ENCODE peak calls at places on chromosomes 5 and 9, in four cellular contexts. N, K, B and T are unnamed samples.

GRCh38 chr5:138654281-138654867 is 79.2 kb upstream of the HSPA9 start:
- DNase-seq in N (no peak), K (no peak), B (peak; percentile 68), T (no peak)

GRCh38 chr5:154141686-154142300 is 48.7 kb upstream of the GALNT10 start:
- DNase-seq in N (peak; percentile 52), K (peak; percentile 50), B (no peak), T (no peak)

GRCh38 chr9:134936021-134936761 is 18.5 kb upstream of the FCN1 start:
- DNase-seq in N (no peak), K (peak; percentile 22), B (no peak), T (peak; percentile 77)

GRCh38 chr5:80284720-80285119 is 28.9 kb upstream of the SERINC5 start:
- DNase-seq in N (no peak), K (no peak), B (no peak), T (no peak)

GRCh38 chr9:124218438-124219289 is 39.1 kb upstream of the NEK6 start:
- DNase-seq in N (no peak), K (peak; percentile 45), B (peak; percentile 37), T (no peak)

GRCh38 chr9:126527109-126527825 is 86.5 kb upstream of the LMX1B start:
- DNase-seq in N (no peak), K (no peak), B (no peak), T (no peak)

GRCh38 chr5:77171141-77171910 is 39.2 kb upstream of the PDE8B start:
- DNase-seq in N (no peak), K (no peak), B (no peak), T (no peak)

GRCh38 chr5:103340717-103341397 is 82.3 kb downstream of the MACIR start:
- DNase-seq in N (no peak), K (no peak), B (no peak), T (no peak)

GRCh38 chr5:82735160-82735789 is 341.9 kb downstream of the TMEM167A start:
- DNase-seq in N (no peak), K (no peak), B (peak; percentile 80), T (no peak)

GRCh38 chr9:91033802-91034201 is 232.2 kb downstream of the SYK start:
- DNase-seq in N (peak; percentile 48), K (no peak), B (peak; percentile 65), T (peak; percentile 67)

GRCh38 chr9:14529047-14529446 is 164.2 kb downstream of the ZDHHC21 start:
- DNase-seq in N (no peak), K (no peak), B (no peak), T (no peak)

GRCh38 chr5:153523831-153524230 is 33.4 kb downstream of the GRIA1 start:
- DNase-seq in N (no peak), K (no peak), B (peak; percentile 8), T (no peak)

GRCh38 chr5:123429993-123430392 is 6.8 kb upstream of the CEP120 start:
- DNase-seq in N (no peak), K (no peak), B (no peak), T (no peak)

GRCh38 chr9:12659220-12659619 is 34.0 kb upstream of the TYRP1 start:
- DNase-seq in N (no peak), K (no peak), B (no peak), T (no peak)

GRCh38 chr5:1998716-1999317 is 116.1 kb upstream of the IRX4 start:
- DNase-seq in N (no peak), K (no peak), B (no peak), T (no peak)

GRCh38 chr5:32523625-32524024 is 61.7 kb upstream of the SUB1 start:
- DNase-seq in N (no peak), K (no peak), B (peak; percentile 25), T (no peak)

GRCh38 chr5:134122530-134122929 is 8.0 kb downstream of the TCF7 start:
- DNase-seq in N (no peak), K (no peak), B (no peak), T (no peak)

GRCh38 chr5:95715799-95716461 is 15.2 kb upstream of the RHOBTB3 start:
- DNase-seq in N (no peak), K (no peak), B (no peak), T (no peak)

GRCh38 chr5:82045526-82046267 is 73.9 kb downstream of the ATG10 start:
- DNase-seq in N (no peak), K (no peak), B (peak; percentile 38), T (no peak)

GRCh38 chr5:55151923-55152842 is 7.8 kb upstream of the GPX8 start:
- DNase-seq in N (no peak), K (no peak), B (no peak), T (no peak)

GRCh38 chr5:97085787-97086181 is 56.6 kb downstream of the LIX1 start:
- DNase-seq in N (no peak), K (no peak), B (no peak), T (no peak)

GRCh38 chr9:98568234-98568922 is 140.4 kb downstream of the GABBR2 start:
- DNase-seq in N (peak; percentile 20), K (no peak), B (no peak), T (no peak)

DNA sequence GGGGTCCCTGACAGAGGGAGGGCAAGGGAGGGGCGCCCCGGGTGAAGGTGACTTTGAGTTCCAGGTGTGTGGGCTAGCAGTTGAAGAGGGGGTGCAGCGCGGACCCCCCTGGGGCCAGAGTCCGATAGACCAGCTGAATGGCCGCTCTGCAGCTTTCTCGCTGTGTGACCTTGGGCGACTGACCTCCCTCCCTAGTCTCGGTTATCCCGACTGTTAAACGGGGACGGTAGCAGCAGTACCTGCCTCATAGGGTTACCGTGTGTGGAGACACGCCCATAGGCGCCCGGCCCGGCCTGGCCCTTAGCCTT is 31.3 kb downstream of the PRRX2 start:
- DNase-seq in N (no peak), K (no peak), B (no peak), T (peak; percentile 83)
- H3K4me3 ChIP-seq in N (peak overlapping the region; percentile 46), K (peak overlapping the region; percentile 59), B (peak overlapping the region; percentile 56), T (peak overlapping the region; percentile 53)

GRCh38 chr5:93601433-93602175 is 18.6 kb downstream of the NR2F1 start:
- DNase-seq in N (peak; percentile 17), K (no peak), B (no peak), T (peak; percentile 71)

GRCh38 chr5:93603191-93603590 is 20.2 kb downstream of the NR2F1 start:
- DNase-seq in N (peak; percentile 50), K (no peak), B (no peak), T (no peak)

GRCh38 chr5:93603711-93604118 is 20.7 kb downstream of the NR2F1 start:
- DNase-seq in N (peak; percentile 54), K (no peak), B (no peak), T (peak; percentile 61)

GRCh38 chr5:93601053-93601429 is 18.0 kb downstream of the NR2F1 start:
- DNase-seq in N (peak; percentile 2), K (no peak), B (no peak), T (no peak)

GRCh38 chr5:93602261-93603149 is 19.5 kb downstream of the NR2F1 start:
- DNase-seq in N (peak; percentile 80), K (no peak), B (no peak), T (peak; percentile 84)
- H3K27me3 ChIP-seq in N (peaks cover 100% of the 10 kb centered on the region), K (no peaks in the 10 kb centered on the region), B (no peaks in the 10 kb centered on the region), T (peaks cover 100% of the 10 kb centered on the region)

GRCh38 chr9:37550781-37551180 is 25.4 kb downstream of the FBXO10 start:
- DNase-seq in N (no peak), K (no peak), B (no peak), T (no peak)
- H3K36me3 ChIP-seq in N (no peaks in the 10 kb centered on the region), K (no peaks in the 10 kb centered on the region), B (peaks cover 4% of the 10 kb centered on the region), T (no peaks in the 10 kb centered on the region)

GRCh38 chr5:35209862-35210261 is 20.4 kb downstream of the PRLR start:
- DNase-seq in N (no peak), K (no peak), B (no peak), T (no peak)
- H3K4me3 ChIP-seq in N (no peak overlapping the region), K (no peak overlapping the region), B (no peak overlapping the region), T (no peak overlapping the region)

DNA sequence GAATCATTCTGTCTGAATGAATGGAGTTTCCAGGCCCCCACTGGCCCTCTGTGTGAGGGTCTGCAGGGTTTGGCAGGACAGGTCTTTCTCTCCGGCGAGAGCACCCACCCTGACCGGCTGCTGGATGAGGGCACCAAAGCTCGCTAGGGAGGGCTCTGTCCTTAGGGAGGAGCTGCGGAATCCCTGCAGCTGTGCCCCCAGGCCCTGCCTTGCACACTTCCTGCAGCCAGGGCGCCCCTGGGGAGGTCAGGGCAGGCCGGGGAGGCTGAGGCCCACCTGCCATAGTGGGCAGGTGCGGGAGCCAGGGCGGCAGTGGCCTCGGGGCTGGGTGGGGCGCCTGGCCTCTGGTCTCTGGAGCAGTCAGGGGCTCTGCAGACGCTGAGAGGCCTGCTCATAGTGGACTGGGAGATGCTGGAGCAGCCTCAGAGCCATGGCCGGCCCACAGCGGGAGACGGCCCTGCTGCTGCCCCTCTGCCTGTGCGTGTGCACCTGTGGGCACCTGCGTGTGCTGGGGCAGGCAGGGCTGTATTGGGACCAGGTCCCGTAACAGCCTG is 36.1 kb downstream of the EXOC3 start:
- DNase-seq in N (no peak), K (no peak), B (no peak), T (no peak)
- H3K27me3 ChIP-seq in N (peaks cover 48% of the 10 kb centered on the region), K (no peaks in the 10 kb centered on the region), B (no peaks in the 10 kb centered on the region), T (peaks cover 20% of the 10 kb centered on the region)

DNA sequence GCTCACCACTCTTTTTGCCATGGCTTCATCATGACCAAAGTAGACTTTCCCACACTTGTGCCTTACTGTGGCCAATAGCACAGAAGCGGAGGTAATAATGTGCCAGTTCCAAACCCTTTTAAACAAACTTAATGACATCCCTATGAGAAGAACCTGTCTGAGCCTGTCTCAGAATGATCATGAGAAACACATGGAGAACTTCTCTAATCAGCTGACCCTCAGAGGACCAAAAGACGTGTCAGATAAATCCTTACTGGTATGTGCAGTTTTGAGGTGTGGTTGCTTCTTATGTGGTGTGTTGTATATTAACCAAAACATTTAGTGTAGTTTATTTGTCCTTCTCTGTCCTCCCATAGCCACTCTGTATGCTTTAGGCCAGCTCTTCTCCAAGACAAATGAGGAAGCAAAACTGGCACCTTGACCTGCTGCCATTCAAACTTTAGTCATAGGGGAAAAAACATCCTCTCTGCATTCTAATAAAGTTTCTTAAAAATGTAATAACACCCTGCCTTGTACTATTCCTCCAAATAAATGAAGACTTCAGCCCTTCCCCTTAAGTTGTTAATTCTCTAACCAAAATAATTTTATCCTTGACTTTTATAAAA is 168.9 kb downstream of the MUSK start:
- DNase-seq in N (no peak), K (no peak), B (no peak), T (no peak)
- H3K36me3 ChIP-seq in N (no peaks in the 10 kb centered on the region), K (no peaks in the 10 kb centered on the region), B (no peaks in the 10 kb centered on the region), T (no peaks in the 10 kb centered on the region)

DNA sequence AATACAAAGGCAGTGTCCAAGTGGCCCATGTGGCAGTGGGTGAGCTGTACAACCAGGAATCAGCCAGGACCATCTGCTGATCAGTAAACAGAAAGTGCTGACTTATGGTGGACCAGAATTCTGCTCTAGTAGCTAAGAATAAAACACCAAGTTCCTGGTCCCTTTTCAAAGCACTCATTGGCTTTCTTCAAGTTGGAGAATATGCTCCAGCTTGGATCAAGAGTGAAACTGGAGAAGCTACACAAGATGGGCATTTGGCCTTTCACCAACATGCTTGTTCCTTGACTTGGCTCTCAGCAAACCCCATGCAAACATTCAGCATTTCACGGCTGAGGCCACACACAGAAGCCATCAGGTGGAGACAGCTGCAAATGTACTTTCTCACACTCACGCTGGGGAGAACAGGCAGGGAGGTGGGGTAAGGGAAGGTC is 32.1 kb downstream of the MARCHF3 start:
- DNase-seq in N (no peak), K (no peak), B (peak; percentile 96), T (no peak)
- H3K4me3 ChIP-seq in N (no peak overlapping the region), K (no peak overlapping the region), B (no peak overlapping the region), T (no peak overlapping the region)